ENCODE peak calls at places on chromosomes 1 and 21, in five cellular contexts. X is right cardiac atrium, K is lower lobe of right lung, N is HAP-1, R is GM23248. A is an unnamed sample. For H3K4me1, the result is how much of the 10 kb centered on the place peaks cover.

GRCh38 chr1:89484097-89485038 is 40.3 kb upstream of the LRRC8B start:
- DNase-seq in X (no peak), K (no peak), N (no peak), R (no peak), A (no peak)

GRCh38 chr1:211551628-211552465 is 27.1 kb downstream of the SLC30A1 start:
- DNase-seq in X (no peak), K (no peak), N (no peak), R (peak), A (no peak)

GRCh38 chr1:78779831-78780230 is 130.2 kb downstream of the IFI44 start:
- DNase-seq in X (no peak), K (no peak), N (no peak), R (peak), A (no peak)

GRCh38 chr1:28893403-28894102 is 20.8 kb upstream of the EPB41 start:
- DNase-seq in X (no peak), K (no peak), N (no peak), R (peak), A (no peak)

GRCh38 chr1:231929311-231929710 is 302.7 kb downstream of the DISC1 start:
- DNase-seq in X (no peak), K (no peak), N (no peak), R (peak), A (no peak)

GRCh38 chr1:21818661-21819060 is 6.6 kb downstream of the LDLRAD2 start:
- DNase-seq in X (peak), K (peak), N (peak), R (peak), A (no peak)

GRCh38 chr1:147618077-147618569 is 52.2 kb downstream of the ACP6 start:
- DNase-seq in X (no peak), K (no peak), N (no peak), R (no peak), A (no peak)

GRCh38 chr1:185338719-185339622 is 21.9 kb upstream of the IVNS1ABP start:
- DNase-seq in X (peak), K (peak), N (no peak), R (no peak), A (peak)

GRCh38 chr1:219461891-219462528 is 150.9 kb downstream of the ZC3H11B start:
- DNase-seq in X (no peak), K (no peak), N (no peak), R (peak), A (no peak)

GRCh38 chr1:15168479-15168878 is 14.9 kb downstream of the TMEM51 start:
- DNase-seq in X (no peak), K (no peak), N (no peak), R (peak), A (no peak)

GRCh38 chr21:40454057-40454456 is 392.9 kb downstream of the DSCAM start:
- DNase-seq in X (no peak), K (no peak), N (no peak), R (no peak), A (no peak)

GRCh38 chr1:177925006-177925405 is 44.9 kb downstream of the SEC16B start:
- DNase-seq in X (no peak), K (no peak), N (no peak), R (no peak), A (no peak)

GRCh38 chr1:201426395-201427310 is 5.1 kb upstream of the TNNI1 start:
- DNase-seq in X (no peak), K (no peak), N (no peak), R (no peak), A (no peak)

GRCh38 chr1:46543761-46544560 is 7.5 kb downstream of the KNCN start:
- DNase-seq in X (no peak), K (no peak), N (no peak), R (no peak), A (no peak)

GRCh38 chr1:9699361-9699760 is 47.8 kb downstream of the PIK3CD start:
- DNase-seq in X (no peak), K (no peak), N (no peak), R (no peak), A (no peak)

GRCh38 chr1:153447498-153448170 is 12.8 kb downstream of the S100A7 start:
- DNase-seq in X (no peak), K (no peak), N (no peak), R (peak), A (no peak)

GRCh38 chr1:211135342-211135950 is 1.5 kb upstream of the KCNH1 start:
- DNase-seq in X (no peak), K (no peak), N (peak), R (peak), A (no peak)

GRCh38 chr1:32774950-32775634 is 42.1 kb downstream of the YARS1 start:
- DNase-seq in X (no peak), K (no peak), N (no peak), R (peak), A (no peak)

GRCh38 chr1:202994756-202995155 is 12.4 kb upstream of the TMEM183A start:
- DNase-seq in X (no peak), K (no peak), N (no peak), R (no peak), A (no peak)

GRCh38 chr1:36765785-36766300 is 268.5 kb downstream of the GRIK3 start:
- DNase-seq in X (no peak), K (no peak), N (no peak), R (no peak), A (no peak)

GRCh38 chr21:46079357-46080170 is 18.3 kb upstream of the COL6A2 start:
- DNase-seq in X (no peak), K (peak), N (no peak), R (peak), A (peak)

GRCh38 chr1:92543131-92544055 is 56.7 kb upstream of the GFI1 start:
- DNase-seq in X (no peak), K (no peak), N (no peak), R (no peak), A (no peak)

GRCh38 chr1:171929121-171929520 is 87.8 kb downstream of the DNM3 start:
- DNase-seq in X (no peak), K (no peak), N (no peak), R (no peak), A (no peak)

GRCh38 chr1:58401991-58402390 is 144.5 kb downstream of the OMA1 start:
- DNase-seq in X (no peak), K (no peak), N (no peak), R (peak), A (no peak)

GRCh38 chr1:72282271-72282656 is at the start of gene NEGR1:
- DNase-seq in X (peak), K (peak), N (no peak), R (peak), A (peak)

GRCh38 chr1:103120981-103121380 is 12.7 kb upstream of the COL11A1 start:
- DNase-seq in X (no peak), K (no peak), N (no peak), R (no peak), A (no peak)

GRCh38 chr1:202237052-202237451 is 43.5 kb downstream of the LGR6 start:
- DNase-seq in X (no peak), K (no peak), N (peak), R (peak), A (no peak)

GRCh38 chr1:26360051-26360806 is 6.3 kb upstream of the CRYBG2 start:
- DNase-seq in X (no peak), K (no peak), N (no peak), R (no peak), A (no peak)

GRCh38 chr1:89706700-89707012 is 73.7 kb downstream of the LRRC8C start:
- DNase-seq in X (no peak), K (no peak), N (no peak), R (no peak), A (no peak)

GRCh38 chr1:116252785-116253184 is 120.3 kb upstream of the ATP1A1 start:
- DNase-seq in X (no peak), K (no peak), N (no peak), R (no peak), A (no peak)

GRCh38 chr21:15617968-15618367 is 111.8 kb upstream of the USP25 start:
- DNase-seq in X (no peak), K (no peak), N (peak), R (peak), A (no peak)

GRCh38 chr1:28761189-28761588 is 24.4 kb downstream of the YTHDF2 start:
- DNase-seq in X (no peak), K (no peak), N (no peak), R (no peak), A (no peak)

GRCh38 chr1:32983039-32983438 is 18.4 kb upstream of the RNF19B start:
- DNase-seq in X (no peak), K (no peak), N (no peak), R (no peak), A (no peak)

GRCh38 chr1:231600461-231600976 is 26.1 kb upstream of the DISC1 start:
- DNase-seq in X (no peak), K (no peak), N (no peak), R (peak), A (no peak)

GRCh38 chr1:216457356-216457755 is 34.1 kb upstream of the USH2A start:
- DNase-seq in X (no peak), K (no peak), N (no peak), R (no peak), A (no peak)

GRCh38 chr1:119686661-119687060 is 25.1 kb upstream of the PHGDH start:
- DNase-seq in X (no peak), K (no peak), N (no peak), R (peak), A (no peak)

DNA sequence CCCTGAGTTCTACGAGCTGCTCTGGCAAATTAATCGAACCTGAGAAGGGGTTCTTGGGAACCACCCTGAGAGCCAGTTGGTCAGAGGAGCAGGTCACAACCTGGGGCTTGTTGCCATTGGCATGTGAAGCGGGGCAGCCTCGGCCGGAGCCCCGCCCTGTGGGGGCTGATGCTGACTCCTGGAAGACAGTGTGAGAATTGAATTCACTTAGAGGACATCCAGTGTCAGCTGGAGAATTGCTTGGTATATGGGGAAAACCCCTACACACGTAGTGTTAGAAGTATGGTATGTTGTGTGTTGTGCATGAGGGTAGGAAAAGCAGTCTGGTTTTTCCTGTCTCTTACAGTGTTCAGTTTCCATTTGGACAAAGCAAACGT is 11.6 kb downstream of the SLC37A1 start:
- DNase-seq in X (no peak), K (no peak), N (no peak), R (peak), A (peak)
- H3K4me3 ChIP-seq in X (no peak), K (peak), N (no peak), R (no peak), A (no peak)

DNA sequence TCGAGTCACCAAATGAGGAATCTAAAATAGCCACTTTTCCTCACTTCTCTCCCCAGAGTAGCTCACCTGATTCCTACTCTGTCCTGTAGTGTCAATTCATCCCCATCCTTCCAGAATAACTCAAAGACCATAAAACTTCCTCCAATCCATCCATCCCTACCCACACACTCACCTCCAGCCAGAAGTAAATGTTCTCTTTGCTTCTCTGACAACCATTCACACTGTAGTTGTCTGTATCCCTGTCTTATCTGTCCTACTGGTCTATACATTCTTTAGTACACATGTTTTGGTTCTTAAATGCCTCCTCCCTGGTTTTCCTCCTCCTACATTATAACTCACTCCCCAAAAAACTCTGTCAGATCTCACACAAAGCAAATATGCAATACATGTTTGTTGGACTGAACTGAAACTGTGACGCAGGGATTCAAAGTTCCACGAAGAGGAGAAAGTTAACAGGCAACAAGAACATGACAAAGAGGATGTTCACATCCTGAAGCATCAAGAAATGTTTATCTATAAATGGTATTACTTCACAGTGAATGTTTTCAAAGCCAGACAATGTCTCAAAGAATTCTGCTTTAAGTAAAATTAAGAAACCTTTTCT is 11.0 kb downstream of the TP53BP2 start:
- DNase-seq in X (no peak), K (no peak), N (no peak), R (peak), A (no peak)
- H3K4me1 ChIP-seq in X (under half), K (half or more), N (under half), R (under half), A (under half)

GRCh38 chr1:84434081-84434755 is 35.9 kb downstream of the DNASE2B start:
- DNase-seq in X (no peak), K (no peak), N (no peak), R (no peak), A (no peak)

GRCh38 chr1:84435159-84435558 is 36.9 kb downstream of the DNASE2B start:
- DNase-seq in X (no peak), K (no peak), N (no peak), R (no peak), A (no peak)

GRCh38 chr1:84434756-84435142 is 36.5 kb downstream of the DNASE2B start:
- DNase-seq in X (no peak), K (no peak), N (no peak), R (peak), A (no peak)

GRCh38 chr1:84430519-84430918 is 32.2 kb downstream of the DNASE2B start:
- DNase-seq in X (no peak), K (no peak), N (no peak), R (no peak), A (no peak)

GRCh38 chr1:84433253-84434080 is 35.2 kb downstream of the DNASE2B start:
- DNase-seq in X (no peak), K (peak), N (peak), R (peak), A (no peak)
- H3K4me3 ChIP-seq in X (peak), K (peak), N (peak), R (peak), A (no peak)

GRCh38 chr1:117661027-117661426 is 55.2 kb downstream of the TENT5C start:
- DNase-seq in X (no peak), K (no peak), N (no peak), R (no peak), A (no peak)

GRCh38 chr1:117657949-117658660 is 52.3 kb downstream of the TENT5C start:
- DNase-seq in X (no peak), K (no peak), N (no peak), R (no peak), A (no peak)

GRCh38 chr1:117658676-117659075 is 52.8 kb downstream of the TENT5C start:
- DNase-seq in X (no peak), K (no peak), N (no peak), R (no peak), A (no peak)

GRCh38 chr1:117660266-117660973 is 54.6 kb downstream of the TENT5C start:
- DNase-seq in X (no peak), K (no peak), N (no peak), R (no peak), A (no peak)

DNA sequence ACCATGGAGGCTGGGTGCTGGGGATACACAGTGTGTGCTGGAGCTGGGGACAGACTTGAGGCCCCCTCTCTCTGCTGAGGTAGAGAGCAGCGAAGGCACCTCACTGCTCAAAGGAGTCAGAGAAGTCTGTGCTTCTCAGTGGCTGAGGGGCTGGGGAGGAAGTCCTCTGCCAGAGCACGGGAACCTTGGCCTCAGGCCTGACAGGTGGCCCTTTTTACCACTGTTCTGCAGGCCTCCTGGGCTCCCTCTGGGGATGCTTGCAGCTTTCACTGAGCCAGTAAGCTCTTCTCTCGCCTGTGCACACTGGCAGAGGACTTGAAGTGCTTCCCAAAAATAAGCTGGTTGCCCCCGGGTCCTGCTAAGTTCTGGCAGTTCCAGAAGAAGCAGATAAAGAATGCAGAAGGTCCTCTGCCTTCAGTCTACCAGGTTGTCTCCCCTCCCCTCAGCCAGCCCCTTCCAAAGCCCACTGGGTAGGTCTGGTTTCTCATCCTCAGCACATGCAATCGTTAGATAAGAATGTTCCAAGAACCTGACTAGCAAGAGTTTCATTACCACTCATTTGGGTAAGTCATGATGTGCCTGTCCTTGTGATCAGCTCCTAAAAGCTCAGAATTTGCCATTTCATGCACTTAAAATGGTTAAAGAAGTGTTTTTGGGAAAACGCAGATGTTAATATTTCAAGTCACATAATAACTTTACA is 53.9 kb downstream of the TENT5C start:
- DNase-seq in X (no peak), K (no peak), N (no peak), R (no peak), A (no peak)
- H3K4me1 ChIP-seq in X (under half), K (under half), N (under half), R (under half), A (under half)

DNA sequence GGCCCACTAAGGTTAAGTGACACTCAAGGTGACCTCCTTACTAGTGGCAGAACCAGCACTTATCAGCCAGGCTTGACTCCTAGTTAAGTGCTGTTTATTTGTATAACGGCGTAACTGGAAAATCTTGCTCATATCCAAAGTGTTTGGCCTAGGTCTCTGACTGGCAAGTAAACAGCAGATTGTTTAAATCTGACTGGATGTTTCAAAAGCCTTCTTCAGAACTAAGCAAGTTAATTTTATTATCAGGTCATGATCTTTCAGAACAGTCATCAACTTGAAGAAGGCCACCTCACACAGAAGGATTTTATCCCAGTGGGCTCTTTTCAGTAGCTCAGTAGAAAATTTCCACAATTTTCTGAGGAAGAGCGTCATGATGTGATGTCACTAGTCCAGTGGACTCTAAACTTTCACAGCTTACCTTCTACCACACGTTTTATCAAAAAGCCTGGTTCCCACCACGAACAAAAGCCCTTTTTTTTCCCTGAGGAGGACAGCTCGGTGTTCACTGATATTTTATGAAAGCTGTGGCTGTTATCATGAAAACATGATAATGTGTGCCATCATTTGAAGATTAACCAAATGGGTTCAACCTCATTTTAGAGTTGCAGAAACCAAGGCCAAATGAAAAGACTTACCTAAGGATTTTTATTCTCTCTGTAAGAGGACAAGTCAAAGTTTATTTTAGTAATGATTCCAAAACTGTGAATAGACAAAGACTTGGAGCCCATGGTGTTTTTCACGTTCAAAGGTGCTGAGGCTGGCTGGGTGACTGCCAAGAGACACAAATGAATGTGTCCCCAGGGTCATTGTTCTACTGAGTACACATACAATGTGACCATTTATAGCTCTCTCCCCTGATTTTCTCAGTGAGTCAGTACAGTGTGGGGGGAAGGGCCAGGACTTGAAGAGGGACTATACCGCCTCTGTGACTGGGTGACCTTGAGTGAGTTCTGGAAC is 9.1 kb downstream of the SGIP1 start:
- DNase-seq in X (peak), K (no peak), N (peak), R (peak), A (no peak)
- H3K4me3 ChIP-seq in X (no peak), K (no peak), N (no peak), R (peak), A (no peak)

GRCh38 chr1:179871940-179872339 is 5.7 kb downstream of the TOR1AIP2 start:
- DNase-seq in X (no peak), K (no peak), N (no peak), R (no peak), A (no peak)

GRCh38 chr1:179873366-179873978 is 4.1 kb downstream of the TOR1AIP2 start:
- DNase-seq in X (no peak), K (no peak), N (no peak), R (no peak), A (no peak)

GRCh38 chr1:179867493-179868330 is 9.9 kb downstream of the TOR1AIP2 start:
- DNase-seq in X (no peak), K (no peak), N (peak), R (peak), A (no peak)

GRCh38 chr1:179872558-179872957 is 5.0 kb downstream of the TOR1AIP2 start:
- DNase-seq in X (no peak), K (no peak), N (no peak), R (no peak), A (no peak)

DNA sequence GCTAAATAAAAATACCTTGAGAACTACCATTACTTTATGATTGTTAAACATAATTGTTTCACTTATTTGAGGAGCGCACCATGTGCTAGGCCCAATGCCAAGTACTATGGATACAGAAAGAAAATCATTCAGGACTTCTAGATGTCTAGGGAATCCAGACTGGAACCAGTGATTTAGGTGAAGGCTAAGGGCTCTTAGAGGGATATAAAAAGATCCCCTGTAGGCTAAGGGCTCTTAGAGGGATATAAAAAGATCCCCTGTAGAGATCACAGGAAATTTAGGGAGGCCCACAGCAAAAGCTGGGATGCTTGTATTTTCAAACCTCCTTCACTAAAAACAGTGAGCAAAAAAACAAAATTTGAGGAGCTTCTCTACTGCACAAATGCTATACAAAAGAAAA is 6.7 kb downstream of the TOR1AIP2 start:
- DNase-seq in X (no peak), K (no peak), N (no peak), R (no peak), A (no peak)
- H3K4me1 ChIP-seq in X (under half), K (under half), N (under half), R (under half), A (half or more)

A was measured in left lung.